ENCODE peak calls at places on chromosomes 1 and 21, in four cellular contexts. F is GM12878, H is A549, D is K562. I is an unnamed sample.

GRCh38 chr1:188719735-188720134 is 1757.9 kb downstream of the BRINP3 start:
- DNase-seq in F (no peak), D (no peak), H (no peak), I (no peak)

GRCh38 chr1:28457678-28458077 is 48.2 kb upstream of the RCC1 start:
- DNase-seq in F (no peak), H (no peak), D (no peak), I (no peak)

GRCh38 chr1:183831336-183831735 is 26.4 kb downstream of the RGL1 start:
- DNase-seq in H (no peak), D (no peak), F (no peak), I (no peak)

GRCh38 chr1:41895552-41895951 is 23.2 kb downstream of the HIVEP3 start:
- DNase-seq in D (peak; percentile 48), F (no peak), H (peak; percentile 67), I (no peak)

GRCh38 chr1:29679316-29679715 is 443.0 kb downstream of the PTPRU start:
- DNase-seq in F (no peak), D (no peak), H (no peak), I (no peak)

GRCh38 chr1:65264197-65264929 is 45.0 kb upstream of the DNAJC6 start:
- DNase-seq in F (no peak), H (peak; percentile 29), D (no peak), I (peak; percentile 88)

GRCh38 chr1:158506369-158506987 is 34.5 kb downstream of the OR10R2 start:
- DNase-seq in H (peak; percentile 7), D (peak; percentile 61), F (peak; percentile 8), I (peak; percentile 86)

GRCh38 chr1:242523968-242524570 is 428 bp downstream of the PLD5 start:
- DNase-seq in D (peak; percentile 4), H (peak; percentile 70), F (no peak), I (peak; percentile 90)

GRCh38 chr1:83931658-83932253 is 67.2 kb downstream of the TTLL7 start:
- DNase-seq in F (no peak), H (peak; percentile 31), D (peak; percentile 71), I (peak; percentile 81)

GRCh38 chr1:234149217-234149616 is 224.0 kb upstream of the COA6 start:
- DNase-seq in F (no peak), H (no peak), D (no peak), I (no peak)

GRCh38 chr1:186102559-186103148 is 272.4 kb downstream of the TPR start:
- DNase-seq in H (no peak), F (no peak), D (peak; percentile 42), I (no peak)

GRCh38 chr1:162371611-162372010 is 5.0 kb downstream of the SPATA46 start:
- DNase-seq in H (no peak), D (no peak), F (no peak), I (no peak)

GRCh38 chr1:172821609-172822274 is 162.8 kb downstream of the FASLG start:
- DNase-seq in H (no peak), D (peak; percentile 73), F (no peak), I (no peak)

GRCh38 chr1:107254306-107254705 is 113.5 kb downstream of the NTNG1 start:
- DNase-seq in D (no peak), H (no peak), F (no peak), I (peak; percentile 60)

GRCh38 chr1:4169991-4170390 is 269.9 kb upstream of the C1orf174 start:
- DNase-seq in F (no peak), H (no peak), D (no peak), I (no peak)

GRCh38 chr21:45384656-45385548 is 20.1 kb upstream of the COL18A1 start:
- DNase-seq in H (no peak), D (no peak), F (no peak), I (no peak)

DNA sequence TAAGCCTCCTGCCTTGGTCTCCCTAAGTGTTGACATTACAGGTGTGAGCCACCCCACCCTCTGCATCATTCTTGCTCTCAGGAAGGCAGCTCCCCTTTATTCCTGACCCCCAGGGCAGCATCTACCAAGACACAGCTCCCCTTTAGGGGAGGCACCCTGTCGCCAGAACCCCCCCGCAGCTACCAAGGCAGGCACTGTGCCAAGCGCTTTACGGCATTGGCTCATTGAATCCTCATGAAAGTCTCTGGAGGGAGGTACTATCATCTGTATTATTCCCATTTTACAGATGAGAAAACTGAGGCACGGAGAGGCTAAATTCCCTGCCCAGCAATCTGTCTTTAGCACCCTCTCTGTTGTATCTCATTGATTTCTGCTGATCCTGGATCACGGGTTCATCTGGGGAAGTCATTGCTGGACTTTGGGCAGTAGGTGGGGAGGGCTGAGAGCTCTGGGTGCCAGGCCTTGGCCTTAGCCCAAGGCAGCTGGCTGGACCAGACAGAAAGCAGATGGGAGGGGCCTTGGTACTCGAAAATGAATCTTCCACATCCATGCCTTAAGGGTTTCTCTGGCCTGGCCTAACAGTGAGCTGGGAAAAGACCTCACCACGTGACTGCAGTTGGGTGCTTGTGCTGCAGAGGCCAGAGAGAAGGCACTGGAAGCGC is 5.9 kb downstream of the PLOD1 start:
- DNase-seq in F (no peak), D (no peak), H (no peak), I (no peak)
- TF ChIP-seq JUNB in F (no peak), D (no peak), H (no peak), I (no peak)

DNA sequence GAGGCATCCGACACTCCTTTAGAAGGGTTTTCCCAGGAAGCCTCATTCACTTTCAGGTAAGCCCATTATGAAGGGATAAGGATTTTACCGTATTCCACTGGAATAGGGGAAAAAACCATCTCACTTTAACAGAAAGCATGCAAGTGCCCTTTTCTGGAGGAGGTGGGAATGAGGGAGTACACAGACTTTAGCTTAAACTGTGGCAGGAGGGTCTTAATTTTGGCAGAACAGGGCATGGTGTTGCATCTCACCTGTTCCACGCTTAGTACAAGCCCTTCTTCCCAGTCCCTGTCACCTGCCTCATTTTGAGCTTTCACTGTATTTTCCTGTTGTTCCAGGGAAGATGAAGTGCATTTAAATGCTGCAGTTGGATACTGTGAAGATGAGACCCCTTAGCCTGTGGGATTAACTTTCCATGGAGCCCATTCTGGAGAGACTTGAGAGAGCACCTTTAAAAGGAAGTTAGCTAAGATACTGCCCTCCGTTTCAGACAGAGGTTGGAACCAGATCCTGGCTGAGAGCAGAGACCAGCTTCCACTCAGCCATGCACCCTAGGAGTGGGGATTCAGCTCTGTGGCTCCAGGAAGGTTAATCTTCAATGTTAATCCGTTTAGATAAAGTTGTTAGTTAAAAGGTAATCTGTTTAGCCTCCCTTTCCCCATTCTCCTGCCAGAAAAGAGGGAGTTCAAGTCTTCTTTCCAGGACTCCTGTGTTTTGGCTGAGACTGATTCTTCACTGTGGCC is 42.6 kb downstream of the PBX1 start:
- DNase-seq in H (no peak), F (no peak), D (no peak), I (no peak)
- TF ChIP-seq REST in H (no peak), F (no peak), D (no peak), I (no peak)

GRCh38 chr1:98098473-98098872 is 177.6 kb upstream of the DPYD start:
- DNase-seq in D (no peak), H (no peak), F (no peak), I (no peak)
- H3K4me3 ChIP-seq in D (no peak overlapping the region), H (no peak overlapping the region), F (no peak overlapping the region), I (no peak overlapping the region)

GRCh38 chr1:152347116-152347728 is 12.6 kb downstream of the FLG2 start:
- DNase-seq in F (peak; percentile 9), H (peak; percentile 67), D (peak; percentile 70), I (peak; percentile 83)
- TF ChIP-seq JUNB in F (no peak), H (no peak), D (no peak), I (no peak)

GRCh38 chr1:211589782-211590721 is 11.1 kb upstream of the SLC30A1 start:
- DNase-seq in H (no peak), F (no peak), D (peak; percentile 54), I (no peak)
- TF ChIP-seq REST in H (no peak), F (no peak), D (no peak), I (no peak)

GRCh38 chr1:23562138-23562819 is 3.0 kb upstream of the ID3 start:
- DNase-seq in F (no peak), H (peak; percentile 95), D (peak; percentile 97), I (peak; percentile 96)

GRCh38 chr1:23563003-23563402 is 3.7 kb upstream of the ID3 start:
- DNase-seq in D (no peak), F (no peak), H (no peak), I (no peak)

GRCh38 chr1:23559985-23560755 is 869 bp upstream of the ID3 start:
- DNase-seq in F (no peak), D (no peak), H (no peak), I (peak; percentile 41)

GRCh38 chr1:23561813-23562100 is 2.5 kb upstream of the ID3 start:
- DNase-seq in H (no peak), D (no peak), F (no peak), I (no peak)

GRCh38 chr1:23561076-23561812 is 1.9 kb upstream of the ID3 start:
- DNase-seq in F (no peak), H (no peak), D (no peak), I (no peak)
- H3K4me3 ChIP-seq in F (no peak overlapping the region), H (no peak overlapping the region), D (no peak overlapping the region), I (peak overlapping the region; percentile 87)